ENCODE peak calls at places on chromosome X, in eight cellular contexts. D is tibial artery, C is fibroblast of lung, J is breast epithelium, H is astrocyte, P is MM.1S, G is T-helper 1 cell, L is astrocyte of the hippocampus. Z is an unnamed sample.
A peak's percentile ranks its signal among the peaks of the same experiment; 100 is the strongest.

GRCh38 chrX:112651766-112652165 is 28.0 kb downstream of the LHFPL1 start:
- DNase-seq in D (no peak), C (no peak), J (no peak), H (peak; percentile 52), P (no peak), G (no peak), L (no peak), Z (no peak)

GRCh38 chrX:107935664-107936433 is 46.3 kb downstream of the TEX13B start:
- DNase-seq in D (no peak), C (peak; percentile 0), J (no peak), H (no peak), P (no peak), G (no peak), L (peak; percentile 4), Z (no peak)

GRCh38 chrX:24332868-24333267 is 19.0 kb upstream of the SUPT20HL2 start:
- DNase-seq in D (no peak), C (no peak), J (no peak), H (peak; percentile 65), P (no peak), G (no peak), L (peak; percentile 15), Z (no peak)

GRCh38 chrX:81195712-81196111 is 6.0 kb downstream of the HMGN5 start:
- DNase-seq in D (no peak), C (peak; percentile 63), J (no peak), H (peak; percentile 5), P (peak; percentile 72), G (peak; percentile 24), L (peak; percentile 33), Z (peak; percentile 40)

GRCh38 chrX:131067216-131067615 is 9.1 kb downstream of the ARHGAP36 start:
- DNase-seq in D (no peak), C (no peak), J (no peak), H (no peak), P (no peak), G (no peak), L (no peak), Z (no peak)

GRCh38 chrX:41984628-41985027 is 61.3 kb upstream of the CASK start:
- DNase-seq in D (no peak), C (no peak), J (no peak), H (peak; percentile 10), P (no peak), G (no peak), L (no peak), Z (no peak)

GRCh38 chrX:48648299-48648698 is 35.3 kb upstream of the WAS start:
- DNase-seq in D (peak; percentile 54), C (peak; percentile 71), J (no peak), H (peak; percentile 13), P (peak; percentile 66), G (peak; percentile 19), L (peak; percentile 53), Z (no peak)

GRCh38 chrX:14673236-14673635 is 143.9 kb downstream of the GLRA2 start:
- DNase-seq in D (no peak), C (peak; percentile 0), J (no peak), H (peak; percentile 38), P (no peak), G (no peak), L (no peak), Z (no peak)

GRCh38 chrX:3788494-3789233 is 75.2 kb upstream of the PRKX start:
- DNase-seq in D (no peak), C (no peak), J (no peak), H (no peak), P (no peak), G (no peak), L (no peak), Z (no peak)

GRCh38 chrX:50448565-50448964 is 22.1 kb downstream of the DGKK start:
- DNase-seq in D (no peak), C (no peak), J (no peak), H (no peak), P (no peak), G (no peak), L (no peak), Z (no peak)

GRCh38 chrX:40867352-40867751 is 132.0 kb upstream of the MED14 start:
- DNase-seq in D (no peak), C (peak; percentile 10), J (peak; percentile 19), H (peak; percentile 74), P (no peak), G (no peak), L (peak; percentile 81), Z (no peak)

GRCh38 chrX:152725409-152725808 is 8.1 kb downstream of the CSAG1 start:
- DNase-seq in D (no peak), C (no peak), J (no peak), H (no peak), P (no peak), G (no peak), L (no peak), Z (no peak)

GRCh38 chrX:148382983-148383382 is 117.4 kb upstream of the AFF2 start:
- DNase-seq in D (no peak), C (no peak), J (no peak), H (no peak), P (no peak), G (no peak), L (no peak), Z (no peak)

GRCh38 chrX:682892-683291 is 52.3 kb downstream of the SHOX start:
- DNase-seq in D (no peak), C (no peak), J (no peak), H (no peak), P (no peak), G (no peak), L (no peak), Z (no peak)

GRCh38 chrX:4935846-4936245 is 1222.4 kb upstream of the PRKX start:
- DNase-seq in D (no peak), C (no peak), J (no peak), H (no peak), P (no peak), G (no peak), L (no peak), Z (no peak)

GRCh38 chrX:48896611-48897011 is 957 bp downstream of the TIMM17B start:
- DNase-seq in D (no peak), C (peak; percentile 23), J (no peak), H (peak; percentile 27), P (no peak), G (no peak), L (peak; percentile 32), Z (peak; percentile 1)

GRCh38 chrX:72026341-72027023 is 105.2 kb downstream of the RTL5 start:
- DNase-seq in D (no peak), C (no peak), J (peak; percentile 12), H (peak; percentile 32), P (no peak), G (no peak), L (no peak), Z (no peak)

GRCh38 chrX:118345401-118346257 is at the start of gene WDR44:
- DNase-seq in D (peak; percentile 96), C (peak; percentile 95), J (peak; percentile 90), H (peak; percentile 85), P (peak; percentile 95), G (peak; percentile 86), L (peak; percentile 97), Z (peak; percentile 79)

GRCh38 chrX:24876782-24877315 is 138.9 kb downstream of the ARX start:
- DNase-seq in D (no peak), C (no peak), J (no peak), H (no peak), P (no peak), G (no peak), L (peak; percentile 31), Z (no peak)

GRCh38 chrX:29787666-29788065 is 427.7 kb upstream of the MAGEB2 start:
- DNase-seq in D (no peak), C (peak; percentile 72), J (no peak), H (no peak), P (no peak), G (no peak), L (no peak), Z (no peak)

GRCh38 chrX:110384490-110384889 is 25.8 kb downstream of the RTL9 start:
- DNase-seq in D (no peak), C (no peak), J (no peak), H (peak; percentile 66), P (no peak), G (no peak), L (peak; percentile 28), Z (no peak)

GRCh38 chrX:34112459-34112858 is 19.7 kb downstream of the FAM47A start:
- DNase-seq in D (no peak), C (no peak), J (no peak), H (no peak), P (no peak), G (no peak), L (no peak), Z (no peak)

GRCh38 chrX:108437789-108438623 is at the start of gene COL4A6:
- DNase-seq in D (peak; percentile 60), C (no peak), J (no peak), H (no peak), P (no peak), G (no peak), L (peak; percentile 64), Z (no peak)

GRCh38 chrX:112108145-112108544 is 25.6 kb upstream of the TRPC5 start:
- DNase-seq in D (no peak), C (no peak), J (no peak), H (no peak), P (no peak), G (no peak), L (no peak), Z (no peak)

GRCh38 chrX:115560978-115561604 is at the start of gene PLS3:
- DNase-seq in D (peak; percentile 94), C (peak; percentile 83), J (peak; percentile 73), H (peak; percentile 83), P (peak; percentile 42), G (no peak), L (peak; percentile 90), Z (no peak)

Z was measured in NCI-H1048.